ENCODE peak calls at places on chromosome 18, in six cellular contexts. One of them, this sample, is unnamed.

GRCh38 chr18:13608791-13609552 is 117.4 kb downstream of the FAM210A start:
- DNase-seq in HepG2: no peak
- DNase-seq in GM12892: no peak
- DNase-seq in H1: no peak
- DNase-seq in K562: no peak
- DNase-seq in GM12878: no peak
- DNase-seq in this sample: no peak

GRCh38 chr18:13216732-13217465 is 1.7 kb upstream of the LDLRAD4 start:
- DNase-seq in HepG2: no peak
- DNase-seq in GM12892: no peak
- DNase-seq in H1: peak
- DNase-seq in K562: no peak
- DNase-seq in GM12878: no peak
- DNase-seq in this sample: peak

GRCh38 chr18:80181642-80182461 is 65.5 kb downstream of the PARD6G start:
- DNase-seq in HepG2: peak
- DNase-seq in GM12892: no peak
- DNase-seq in H1: no peak
- DNase-seq in K562: no peak
- DNase-seq in GM12878: no peak
- DNase-seq in this sample: no peak

GRCh38 chr18:51666717-51667320 is 469.3 kb upstream of the MEX3C start:
- DNase-seq in HepG2: no peak
- DNase-seq in GM12892: no peak
- DNase-seq in H1: no peak
- DNase-seq in K562: no peak
- DNase-seq in GM12878: no peak
- DNase-seq in this sample: no peak

GRCh38 chr18:75830848-75831247 is 403.3 kb upstream of the SMIM21 start:
- DNase-seq in HepG2: no peak
- DNase-seq in GM12892: no peak
- DNase-seq in H1: no peak
- DNase-seq in K562: no peak
- DNase-seq in GM12878: no peak
- DNase-seq in this sample: no peak

GRCh38 chr18:6266212-6266611 is 148.5 kb downstream of the L3MBTL4 start:
- DNase-seq in HepG2: no peak
- DNase-seq in GM12892: no peak
- DNase-seq in H1: no peak
- DNase-seq in K562: no peak
- DNase-seq in GM12878: no peak
- DNase-seq in this sample: no peak

GRCh38 chr18:23719634-23720201 is 30.5 kb downstream of the LAMA3 start:
- DNase-seq in HepG2: peak
- DNase-seq in GM12892: no peak
- DNase-seq in H1: no peak
- DNase-seq in K562: peak
- DNase-seq in GM12878: no peak
- DNase-seq in this sample: no peak

GRCh38 chr18:76420888-76421287 is 74.2 kb downstream of the ZNF516 start:
- DNase-seq in HepG2: no peak
- DNase-seq in GM12892: no peak
- DNase-seq in H1: no peak
- DNase-seq in K562: no peak
- DNase-seq in GM12878: no peak
- DNase-seq in this sample: no peak

GRCh38 chr18:7941533-7941932 is 374.4 kb downstream of the PTPRM start:
- DNase-seq in HepG2: no peak
- DNase-seq in GM12892: no peak
- DNase-seq in H1: no peak
- DNase-seq in K562: no peak
- DNase-seq in GM12878: no peak
- DNase-seq in this sample: no peak

GRCh38 chr18:13137041-13137938 is 81.3 kb upstream of the LDLRAD4 start:
- DNase-seq in HepG2: no peak
- DNase-seq in GM12892: peak
- DNase-seq in H1: no peak
- DNase-seq in K562: no peak
- DNase-seq in GM12878: no peak
- DNase-seq in this sample: peak

GRCh38 chr18:45175505-45175904 is 439.8 kb upstream of the SLC14A2 start:
- DNase-seq in HepG2: no peak
- DNase-seq in GM12892: no peak
- DNase-seq in H1: no peak
- DNase-seq in K562: no peak
- DNase-seq in GM12878: no peak
- DNase-seq in this sample: no peak

GRCh38 chr18:74436158-74436755 is 20.9 kb downstream of the DIPK1C start:
- DNase-seq in HepG2: no peak
- DNase-seq in GM12892: no peak
- DNase-seq in H1: no peak
- DNase-seq in K562: no peak
- DNase-seq in GM12878: no peak
- DNase-seq in this sample: no peak

GRCh38 chr18:27004056-27004829 is 138.7 kb upstream of the AQP4 start:
- DNase-seq in HepG2: no peak
- DNase-seq in GM12892: no peak
- DNase-seq in H1: no peak
- DNase-seq in K562: no peak
- DNase-seq in GM12878: no peak
- DNase-seq in this sample: no peak

GRCh38 chr18:7021994-7022840 is 95.4 kb downstream of the LAMA1 start:
- DNase-seq in HepG2: peak
- DNase-seq in GM12892: no peak
- DNase-seq in H1: no peak
- DNase-seq in K562: peak
- DNase-seq in GM12878: no peak
- DNase-seq in this sample: no peak

GRCh38 chr18:36737321-36737720 is 91.5 kb downstream of the TPGS2 start:
- DNase-seq in HepG2: no peak
- DNase-seq in GM12892: no peak
- DNase-seq in H1: no peak
- DNase-seq in K562: no peak
- DNase-seq in GM12878: no peak
- DNase-seq in this sample: no peak

GRCh38 chr18:1593091-1593490 is 688.4 kb downstream of the ADCYAP1 start:
- DNase-seq in HepG2: no peak
- DNase-seq in GM12892: no peak
- DNase-seq in H1: no peak
- DNase-seq in K562: no peak
- DNase-seq in GM12878: no peak
- DNase-seq in this sample: no peak

GRCh38 chr18:46571756-46572155 is 85.3 kb downstream of the LOXHD1 start:
- DNase-seq in HepG2: no peak
- DNase-seq in GM12892: no peak
- DNase-seq in H1: no peak
- DNase-seq in K562: no peak
- DNase-seq in GM12878: no peak
- DNase-seq in this sample: no peak

GRCh38 chr18:75858754-75859153 is 431.3 kb upstream of the SMIM21 start:
- DNase-seq in HepG2: no peak
- DNase-seq in GM12892: no peak
- DNase-seq in H1: no peak
- DNase-seq in K562: no peak
- DNase-seq in GM12878: no peak
- DNase-seq in this sample: no peak

GRCh38 chr18:44733069-44733753 is 52.5 kb downstream of the SETBP1 start:
- DNase-seq in HepG2: no peak
- DNase-seq in GM12892: no peak
- DNase-seq in H1: no peak
- DNase-seq in K562: peak
- DNase-seq in GM12878: no peak
- DNase-seq in this sample: no peak

GRCh38 chr18:74598350-74599001 is 806 bp downstream of the ZNF407 start:
- DNase-seq in HepG2: peak
- DNase-seq in GM12892: peak
- DNase-seq in H1: peak
- DNase-seq in K562: peak
- DNase-seq in GM12878: no peak
- DNase-seq in this sample: peak

GRCh38 chr18:33578371-33579146 is 540 bp downstream of the ASXL3 start:
- DNase-seq in HepG2: peak
- DNase-seq in GM12892: no peak
- DNase-seq in H1: peak
- DNase-seq in K562: no peak
- DNase-seq in GM12878: no peak
- DNase-seq in this sample: peak

GRCh38 chr18:76429262-76430126 is 65.5 kb downstream of the ZNF516 start:
- DNase-seq in HepG2: no peak
- DNase-seq in GM12892: no peak
- DNase-seq in H1: no peak
- DNase-seq in K562: no peak
- DNase-seq in GM12878: no peak
- DNase-seq in this sample: no peak

GRCh38 chr18:46362533-46362932 is 258.3 kb downstream of the HAUS1 start:
- DNase-seq in HepG2: no peak
- DNase-seq in GM12892: no peak
- DNase-seq in H1: no peak
- DNase-seq in K562: no peak
- DNase-seq in GM12878: no peak
- DNase-seq in this sample: no peak

GRCh38 chr18:56517181-56517580 is 121.2 kb downstream of the TXNL1 start:
- DNase-seq in HepG2: no peak
- DNase-seq in GM12892: no peak
- DNase-seq in H1: no peak
- DNase-seq in K562: no peak
- DNase-seq in GM12878: no peak
- DNase-seq in this sample: no peak

GRCh38 chr18:73060666-73061270 is 193.0 kb upstream of the NETO1 start:
- DNase-seq in HepG2: no peak
- DNase-seq in GM12892: no peak
- DNase-seq in H1: no peak
- DNase-seq in K562: no peak
- DNase-seq in GM12878: no peak
- DNase-seq in this sample: no peak

GRCh38 chr18:72672364-72673151 is 128.4 kb upstream of the CBLN2 start:
- DNase-seq in HepG2: peak
- DNase-seq in GM12892: peak
- DNase-seq in H1: no peak
- DNase-seq in K562: peak
- DNase-seq in GM12878: no peak
- DNase-seq in this sample: peak

GRCh38 chr18:56112984-56113383 is 525.0 kb upstream of the TCF4 start:
- DNase-seq in HepG2: no peak
- DNase-seq in GM12892: no peak
- DNase-seq in H1: no peak
- DNase-seq in K562: no peak
- DNase-seq in GM12878: peak
- DNase-seq in this sample: no peak

GRCh38 chr18:79575891-79576685 is 103.5 kb upstream of the CTDP1 start:
- DNase-seq in HepG2: no peak
- DNase-seq in GM12892: no peak
- DNase-seq in H1: peak
- DNase-seq in K562: no peak
- DNase-seq in GM12878: no peak
- DNase-seq in this sample: no peak

DNA sequence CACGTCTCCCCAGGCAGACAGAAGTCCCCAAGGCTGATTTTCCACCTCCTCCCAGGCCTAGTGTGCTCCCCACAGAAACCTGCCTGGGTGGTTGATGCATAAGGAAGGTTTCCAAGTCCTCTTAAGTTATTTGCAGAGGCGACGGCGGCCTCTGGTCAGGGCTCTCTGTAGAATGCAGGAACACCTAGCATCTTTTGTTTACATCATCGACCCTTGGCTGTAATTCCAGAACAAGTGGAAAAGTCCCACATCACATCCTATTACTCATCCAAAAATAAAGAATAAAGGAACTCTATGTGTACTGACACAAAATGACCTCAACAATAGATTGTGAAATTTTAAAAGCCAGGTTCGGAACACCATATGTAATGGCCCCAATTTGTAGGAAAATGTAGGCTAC is 211.1 kb downstream of the ALPK2 start:
- DNase-seq in HepG2: peak
- DNase-seq in GM12892: no peak
- DNase-seq in H1: no peak
- DNase-seq in K562: no peak
- DNase-seq in GM12878: no peak
- DNase-seq in this sample: no peak
- TF ChIP-seq TAF1 in HepG2: no peak
- TF ChIP-seq TAF1 in GM12892: no peak
- TF ChIP-seq TAF1 in H1: no peak
- TF ChIP-seq TAF1 in K562: no peak
- TF ChIP-seq TAF1 in GM12878: no peak
- TF ChIP-seq TAF1 in this sample: no peak

GRCh38 chr18:58223717-58224424 is 179.8 kb downstream of the NEDD4L start:
- DNase-seq in HepG2: peak
- DNase-seq in GM12892: no peak
- DNase-seq in H1: peak
- DNase-seq in K562: peak
- DNase-seq in GM12878: no peak
- DNase-seq in this sample: no peak
- TF ChIP-seq POLR2A in HepG2: no peak
- TF ChIP-seq POLR2A in GM12892: no peak
- TF ChIP-seq POLR2A in H1: no peak
- TF ChIP-seq POLR2A in K562: no peak
- TF ChIP-seq POLR2A in GM12878: no peak
- TF ChIP-seq POLR2A in this sample: no peak

GRCh38 chr18:50405582-50406271 is 30.9 kb downstream of the SKA1 start:
- DNase-seq in HepG2: no peak
- DNase-seq in GM12892: no peak
- DNase-seq in H1: peak
- DNase-seq in K562: no peak
- DNase-seq in GM12878: no peak
- DNase-seq in this sample: no peak
- TF ChIP-seq TAF1 in HepG2: no peak
- TF ChIP-seq TAF1 in GM12892: no peak
- TF ChIP-seq TAF1 in H1: no peak
- TF ChIP-seq TAF1 in K562: no peak
- TF ChIP-seq TAF1 in GM12878: no peak
- TF ChIP-seq TAF1 in this sample: no peak

GRCh38 chr18:67268530-67268929 is 248.0 kb downstream of the DSEL start:
- DNase-seq in HepG2: no peak
- DNase-seq in GM12892: no peak
- DNase-seq in H1: no peak
- DNase-seq in K562: no peak
- DNase-seq in GM12878: no peak
- DNase-seq in this sample: no peak

GRCh38 chr18:67269206-67269605 is 247.3 kb downstream of the DSEL start:
- DNase-seq in HepG2: no peak
- DNase-seq in GM12892: no peak
- DNase-seq in H1: no peak
- DNase-seq in K562: no peak
- DNase-seq in GM12878: no peak
- DNase-seq in this sample: no peak

GRCh38 chr18:67278984-67279383 is 237.5 kb downstream of the DSEL start:
- DNase-seq in HepG2: no peak
- DNase-seq in GM12892: no peak
- DNase-seq in H1: no peak
- DNase-seq in K562: no peak
- DNase-seq in GM12878: no peak
- DNase-seq in this sample: no peak

DNA sequence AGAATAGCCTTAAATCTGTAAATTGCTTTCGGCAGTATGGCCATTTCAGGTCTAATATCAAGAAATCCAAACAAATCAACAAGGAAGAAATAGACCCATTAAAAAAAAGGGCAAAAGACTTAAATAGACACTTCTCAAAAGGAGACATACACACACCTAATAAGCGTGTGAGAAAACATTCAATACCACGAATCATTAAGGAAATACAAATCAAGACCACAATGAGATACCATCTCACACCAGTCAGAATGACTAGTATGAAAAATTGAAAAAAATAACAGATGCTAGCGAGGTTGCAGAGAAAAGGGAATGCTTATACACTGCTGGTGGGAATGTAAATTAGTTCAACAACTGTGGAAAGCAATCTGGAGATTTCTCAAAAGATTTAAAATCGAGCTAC is 243.2 kb downstream of the DSEL start:
- DNase-seq in HepG2: no peak
- DNase-seq in GM12892: no peak
- DNase-seq in H1: no peak
- DNase-seq in K562: no peak
- DNase-seq in GM12878: no peak
- DNase-seq in this sample: no peak
- TF ChIP-seq POLR2A in HepG2: no peak
- TF ChIP-seq POLR2A in GM12892: no peak
- TF ChIP-seq POLR2A in H1: no peak
- TF ChIP-seq POLR2A in K562: no peak
- TF ChIP-seq POLR2A in GM12878: no peak
- TF ChIP-seq POLR2A in this sample: no peak

This sample was measured in GM12891.